ENCODE peak calls at places on chromosome 1, in six cellular contexts. B, Q, W, P, M and V are unnamed samples.

GRCh38 chr1:160404094-160404493 is 3.7 kb downstream of the VANGL2 start:
- DNase-seq in B (no peak), Q (no peak), W (peak), P (no peak), M (no peak), V (no peak)

GRCh38 chr1:43706598-43707190 is 642 bp upstream of the ST3GAL3 start:
- DNase-seq in B (no peak), Q (peak), W (peak), P (no peak), M (peak), V (no peak)

GRCh38 chr1:63073530-63074306 is 248.6 kb upstream of the FOXD3 start:
- DNase-seq in B (no peak), Q (no peak), W (peak), P (no peak), M (peak), V (peak)

GRCh38 chr1:236142358-236143103 is at the start of gene GPR137B:
- DNase-seq in B (no peak), Q (no peak), W (peak), P (peak), M (peak), V (peak)

GRCh38 chr1:24186993-24187790 is at the start of gene IFNLR1:
- DNase-seq in B (no peak), Q (peak), W (peak), P (peak), M (no peak), V (peak)

GRCh38 chr1:211925016-211925415 is 94.5 kb upstream of the LPGAT1 start:
- DNase-seq in B (no peak), Q (no peak), W (no peak), P (no peak), M (no peak), V (no peak)

GRCh38 chr1:101147381-101147780 is 89.4 kb upstream of the S1PR1 start:
- DNase-seq in B (no peak), Q (no peak), W (no peak), P (no peak), M (no peak), V (no peak)

GRCh38 chr1:12138196-12139183 is 28.3 kb upstream of the TNFRSF1B start:
- DNase-seq in B (no peak), Q (no peak), W (no peak), P (no peak), M (no peak), V (no peak)

GRCh38 chr1:112457241-112457640 is 51.5 kb upstream of the WNT2B start:
- DNase-seq in B (no peak), Q (no peak), W (no peak), P (no peak), M (peak), V (no peak)

GRCh38 chr1:27488523-27489138 is 1.3 kb downstream of the WASF2 start:
- DNase-seq in B (peak), Q (no peak), W (peak), P (no peak), M (peak), V (no peak)

GRCh38 chr1:20290624-20291597 is at the start of gene VWA5B1:
- DNase-seq in B (no peak), Q (peak), W (no peak), P (no peak), M (peak), V (no peak)